ENCODE peak calls at places on chromosome 1, in six cellular contexts. O is activated CD4-positive, CD25-positive, alpha-beta regulatory T cell treated with anti-CD3 and anti-CD28 coated beads, Interleukin-2, amount 50 U/mL, for 16 hours; C is GM20000; L is activated CD4-positive, alpha-beta memory T cell treated with anti-CD3 and anti-CD28 coated beads, Interleukin-2, amount 10 ng/mL, durations not matched to agents 7 days and 5 days; H is fibroblast of pulmonary artery; F is NCI-H774. Z is an unnamed sample.

GRCh38 chr1:225580180-225581099 is 72.5 kb downstream of the ENAH start:
- DNase-seq in O (no peak), C (no peak), L (no peak), H (no peak), F (no peak), Z (no peak)

GRCh38 chr1:160098852-160099647 is 631 bp upstream of the IGSF8 start:
- DNase-seq in O (peak; percentile 94), C (peak; percentile 99), L (peak; percentile 98), H (peak; percentile 92), F (peak; percentile 94), Z (peak; percentile 97)

GRCh38 chr1:115325876-115326275 is 12.2 kb downstream of the NGF start:
- DNase-seq in O (no peak), C (no peak), L (no peak), H (peak; percentile 42), F (no peak), Z (no peak)

GRCh38 chr1:9249534-9250335 is 15.2 kb downstream of the H6PD start:
- DNase-seq in O (no peak), C (peak; percentile 64), L (peak; percentile 46), H (peak; percentile 74), F (no peak), Z (peak; percentile 56)

GRCh38 chr1:205076245-205076761 is 8.0 kb downstream of the TMEM81 start:
- DNase-seq in O (no peak), C (no peak), L (peak; percentile 9), H (no peak), F (no peak), Z (no peak)

GRCh38 chr1:2475571-2475970 is 518 bp upstream of the PLCH2 start:
- DNase-seq in O (no peak), C (no peak), L (no peak), H (no peak), F (no peak), Z (no peak)

GRCh38 chr1:114344656-114345055 is 166.3 kb downstream of the TRIM33 start:
- DNase-seq in O (no peak), C (no peak), L (no peak), H (no peak), F (no peak), Z (no peak)

GRCh38 chr1:44290250-44291094 is 64.6 kb downstream of the ERI3 start:
- DNase-seq in O (no peak), C (no peak), L (no peak), H (no peak), F (no peak), Z (no peak)

GRCh38 chr1:211323156-211324063 is 3.2 kb upstream of the TRAF5 start:
- DNase-seq in O (peak; percentile 40), C (peak; percentile 74), L (peak; percentile 77), H (peak; percentile 70), F (peak; percentile 52), Z (peak; percentile 86)

GRCh38 chr1:156618853-156619581 is at the start of gene HAPLN2:
- DNase-seq in O (no peak), C (no peak), L (peak; percentile 30), H (peak; percentile 23), F (peak; percentile 16), Z (peak; percentile 70)

GRCh38 chr1:147110872-147111271 is 61.4 kb downstream of the PRKAB2 start:
- DNase-seq in O (no peak), C (no peak), L (no peak), H (no peak), F (no peak), Z (no peak)

GRCh38 chr1:43435146-43436145 is 18.3 kb downstream of the HYI start:
- DNase-seq in O (no peak), C (no peak), L (no peak), H (peak; percentile 45), F (no peak), Z (no peak)

GRCh38 chr1:199170711-199171110 is 531.9 kb downstream of the PTPRC start:
- DNase-seq in O (no peak), C (no peak), L (no peak), H (no peak), F (no peak), Z (no peak)

GRCh38 chr1:220708244-220708643 is 18.1 kb downstream of the C1orf115 start:
- DNase-seq in O (no peak), C (no peak), L (no peak), H (no peak), F (no peak), Z (no peak)

GRCh38 chr1:52461821-52462220 is 57.4 kb downstream of the PRPF38A start:
- DNase-seq in O (no peak), C (no peak), L (no peak), H (no peak), F (no peak), Z (no peak)

GRCh38 chr1:181476581-181476980 is 6.7 kb upstream of the CACNA1E start:
- DNase-seq in O (no peak), C (no peak), L (no peak), H (no peak), F (no peak), Z (no peak)

GRCh38 chr1:67060811-67061218 is 6.9 kb upstream of the SLC35D1 start:
- DNase-seq in O (no peak), C (no peak), L (no peak), H (peak; percentile 98), F (no peak), Z (no peak)

GRCh38 chr1:39205102-39205780 is 746 bp downstream of the MACF1 start:
- DNase-seq in O (no peak), C (peak; percentile 40), L (peak; percentile 81), H (peak; percentile 77), F (no peak), Z (no peak)

GRCh38 chr1:178393370-178393769 is 103.4 kb downstream of the CLEC20A start:
- DNase-seq in O (no peak), C (no peak), L (no peak), H (no peak), F (peak; percentile 78), Z (no peak)

GRCh38 chr1:209220048-209220524 is 363.4 kb upstream of the CAMK1G start:
- DNase-seq in O (no peak), C (no peak), L (no peak), H (no peak), F (no peak), Z (no peak)

GRCh38 chr1:58815069-58815679 is 31.3 kb upstream of the JUN start:
- DNase-seq in O (no peak), C (peak; percentile 89), L (peak; percentile 70), H (peak; percentile 91), F (peak; percentile 92), Z (peak; percentile 63)

GRCh38 chr1:166122873-166123466 is 43.8 kb downstream of the FAM78B start:
- DNase-seq in O (no peak), C (no peak), L (no peak), H (no peak), F (no peak), Z (no peak)

GRCh38 chr1:237684236-237684635 is 206.5 kb downstream of the ZP4 start:
- DNase-seq in O (no peak), C (no peak), L (no peak), H (peak; percentile 8), F (no peak), Z (no peak)

GRCh38 chr1:5099018-5099417 is 444.6 kb downstream of the AJAP1 start:
- DNase-seq in O (no peak), C (no peak), L (no peak), H (no peak), F (no peak), Z (no peak)

GRCh38 chr1:19536519-19536918 is 51.2 kb upstream of the CAPZB start:
- DNase-seq in O (no peak), C (no peak), L (no peak), H (no peak), F (no peak), Z (no peak)

GRCh38 chr1:160665330-160666078 is 18.7 kb upstream of the SLAMF1 start:
- DNase-seq in O (no peak), C (no peak), L (peak; percentile 64), H (peak; percentile 77), F (no peak), Z (no peak)

GRCh38 chr1:54247858-54248257 is 47.9 kb downstream of the MRPL37 start:
- DNase-seq in O (no peak), C (no peak), L (no peak), H (no peak), F (no peak), Z (no peak)

GRCh38 chr1:220544901-220545303 is 17.0 kb downstream of the MARK1 start:
- DNase-seq in O (no peak), C (no peak), L (no peak), H (peak; percentile 25), F (no peak), Z (peak; percentile 23)

GRCh38 chr1:61183471-61184034 is 101.2 kb downstream of the NFIA start:
- DNase-seq in O (no peak), C (no peak), L (no peak), H (peak; percentile 65), F (peak; percentile 63), Z (peak; percentile 26)

GRCh38 chr1:227894831-227895451 is 52.8 kb downstream of the WNT9A start:
- DNase-seq in O (no peak), C (no peak), L (peak; percentile 15), H (no peak), F (no peak), Z (no peak)

GRCh38 chr1:234607091-234608025 is 2.6 kb downstream of the IRF2BP2 start:
- DNase-seq in O (no peak), C (no peak), L (peak; percentile 39), H (peak; percentile 70), F (peak; percentile 49), Z (peak; percentile 30)

GRCh38 chr1:13864760-13865159 is 164.8 kb downstream of the PRDM2 start:
- DNase-seq in O (no peak), C (no peak), L (no peak), H (no peak), F (no peak), Z (no peak)

GRCh38 chr1:176517484-176517883 is 54.5 kb downstream of the PAPPA2 start:
- DNase-seq in O (no peak), C (no peak), L (no peak), H (no peak), F (no peak), Z (no peak)

GRCh38 chr1:61452354-61452990 is 272.5 kb downstream of the TM2D1 start:
- DNase-seq in O (no peak), C (no peak), L (no peak), H (no peak), F (no peak), Z (no peak)

GRCh38 chr1:27575861-27576331 is 28.0 kb downstream of the AHDC1 start:
- DNase-seq in O (no peak), C (peak; percentile 81), L (no peak), H (peak; percentile 44), F (peak; percentile 23), Z (no peak)

Z was measured in NAMALWA.